ENCODE peak calls at places on chromosomes 12 and 14, in four cellular contexts. Q is pulmonary artery endothelial cell; P is MM.1S; G is activated naive CD4-positive, alpha-beta T cell treated with anti-CD3 and anti-CD28 coated beads, Interleukin-2, amount 50 U/mL, for 16 hours. O is an unnamed sample.
A peak's percentile ranks its signal among the peaks of the same experiment; 100 is the strongest.

GRCh38 chr12:31880340-31880739 is 78.9 kb upstream of the RESF1 start:
- DNase-seq in Q (no peak), P (no peak), G (no peak), O (no peak)

GRCh38 chr12:67475725-67476124 is 172.8 kb upstream of the DYRK2 start:
- DNase-seq in P (no peak), G (no peak), Q (no peak), O (no peak)

GRCh38 chr12:19946549-19946948 is 421.8 kb upstream of the PDE3A start:
- DNase-seq in G (no peak), P (no peak), Q (peak; percentile 96), O (peak; percentile 98)

GRCh38 chr12:75712223-75712622 is 200.8 kb upstream of the KRR1 start:
- DNase-seq in G (no peak), Q (no peak), P (no peak), O (no peak)

GRCh38 chr14:89681086-89682018 is 264.3 kb upstream of the FOXN3 start:
- DNase-seq in G (peak; percentile 68), Q (no peak), P (peak; percentile 11), O (no peak)

GRCh38 chr14:73763396-73763795 is 49.2 kb upstream of the PNMA1 start:
- DNase-seq in G (no peak), P (no peak), Q (no peak), O (no peak)

GRCh38 chr12:64736771-64737170 is 22.4 kb downstream of the GNS start:
- DNase-seq in P (no peak), G (no peak), Q (no peak), O (no peak)

GRCh38 chr14:58299665-58300202 is 1.4 kb downstream of the ARID4A start:
- DNase-seq in Q (no peak), P (no peak), G (no peak), O (no peak)

GRCh38 chr12:74111688-74112360 is 425.8 kb upstream of the ATXN7L3B start:
- DNase-seq in G (no peak), Q (no peak), P (no peak), O (no peak)

GRCh38 chr14:34301107-34301734 is 160.8 kb downstream of the SPTSSA start:
- DNase-seq in G (no peak), P (peak; percentile 15), Q (peak; percentile 15), O (no peak)

GRCh38 chr12:94666158-94666557 is 15.8 kb upstream of the TMCC3 start:
- DNase-seq in G (no peak), P (no peak), Q (no peak), O (no peak)

GRCh38 chr12:108635997-108636808 is 2.5 kb upstream of the SELPLG start:
- DNase-seq in Q (no peak), G (no peak), P (peak; percentile 69), O (no peak)

GRCh38 chr12:116784238-116784612 is 46.1 kb downstream of the RNFT2 start:
- DNase-seq in P (no peak), Q (no peak), G (no peak), O (no peak)

GRCh38 chr12:39723831-39724230 is 104.2 kb upstream of the ABCD2 start:
- DNase-seq in G (no peak), P (no peak), Q (peak; percentile 1), O (peak; percentile 26)

GRCh38 chr14:96497586-96497985 is 4.6 kb upstream of the PAPOLA start:
- DNase-seq in Q (no peak), G (no peak), P (no peak), O (no peak)

GRCh38 chr12:30996255-30996654 is 69.7 kb downstream of the TSPAN11 start:
- DNase-seq in P (no peak), G (no peak), Q (peak; percentile 84), O (peak; percentile 82)

GRCh38 chr12:50182461-50182860 is 15.3 kb upstream of the CERS5 start:
- DNase-seq in P (no peak), G (no peak), Q (no peak), O (no peak)

GRCh38 chr14:104819361-104819771 is 18.5 kb downstream of the ZBTB42 start:
- DNase-seq in P (no peak), Q (no peak), G (no peak), O (no peak)

GRCh38 chr14:103058209-103059055 is 1.1 kb upstream of the CDC42BPB start:
- DNase-seq in Q (no peak), P (no peak), G (no peak), O (no peak)

GRCh38 chr14:104510794-104511611 is 68.6 kb upstream of the C14orf180 start:
- DNase-seq in P (no peak), G (no peak), Q (no peak), O (no peak)

GRCh38 chr12:117533687-117534086 is 172.3 kb upstream of the NOS1 start:
- DNase-seq in G (no peak), Q (no peak), P (no peak), O (no peak)

GRCh38 chr12:130013771-130014484 is 110.1 kb upstream of the TMEM132D start:
- DNase-seq in G (no peak), Q (no peak), P (no peak), O (no peak)

GRCh38 chr14:85625925-85626585 is 96.1 kb downstream of the FLRT2 start:
- DNase-seq in P (no peak), G (no peak), Q (no peak), O (no peak)

O was measured in HCEC 1CT.